ENCODE peak calls at places on chromosomes 2 and 18, in ten cellular contexts. M is K562, U is transverse colon, G is upper lobe of left lung, C is sigmoid colon, Z is H1, E is stomach, J is tibial nerve, I is A549, N is SK-N-SH. K is an unnamed sample.

GRCh38 chr18:24799720-24800119 is 339.3 kb downstream of the HRH4 start:
- DNase-seq in N (no peak), U (no peak), I (no peak), J (no peak), E (no peak), M (no peak), G (no peak), Z (no peak), C (no peak), K (no peak)

GRCh38 chr2:28991021-28991420 is 9.9 kb downstream of the TOGARAM2 start:
- DNase-seq in C (peak), E (peak), G (no peak), J (no peak), I (no peak), U (peak), Z (no peak), N (no peak), M (no peak), K (peak)

GRCh38 chr2:120402070-120402440 is 56.1 kb downstream of the INHBB start:
- DNase-seq in N (no peak), G (no peak), U (no peak), M (no peak), I (no peak), E (no peak), C (no peak), J (no peak), Z (no peak), K (no peak)

GRCh38 chr2:124678043-124678442 is 653.0 kb downstream of the CNTNAP5 start:
- DNase-seq in Z (no peak), I (no peak), M (no peak), N (no peak), U (no peak), E (no peak), C (no peak), G (no peak), J (no peak), K (no peak)

GRCh38 chr2:181106229-181106628 is 125.8 kb downstream of the UBE2E3 start:
- DNase-seq in G (no peak), N (peak), U (no peak), E (no peak), J (no peak), I (no peak), Z (no peak), C (no peak), M (no peak), K (no peak)

GRCh38 chr2:76506538-76506937 is 795.8 kb upstream of the GCFC2 start:
- DNase-seq in M (no peak), C (no peak), E (no peak), J (no peak), G (no peak), U (no peak), N (no peak), I (no peak), Z (no peak), K (no peak)

GRCh38 chr2:46657042-46657504 is 177.7 kb downstream of the TMEM247 start:
- DNase-seq in U (peak), Z (no peak), I (peak), G (no peak), C (peak), M (peak), N (peak), J (peak), E (no peak), K (peak)

GRCh38 chr2:222941510-222942032 is 80.7 kb downstream of the ACSL3 start:
- DNase-seq in I (no peak), E (no peak), J (no peak), C (no peak), M (no peak), G (no peak), Z (no peak), N (no peak), U (no peak), K (no peak)

GRCh38 chr2:181203412-181203811 is 223.0 kb downstream of the UBE2E3 start:
- DNase-seq in N (no peak), U (no peak), C (no peak), J (no peak), E (no peak), M (no peak), Z (no peak), G (no peak), I (peak), K (no peak)

GRCh38 chr2:220162320-220162719 is 534.9 kb downstream of the SLC4A3 start:
- DNase-seq in Z (no peak), U (no peak), M (no peak), N (no peak), E (no peak), J (no peak), G (no peak), C (no peak), I (no peak), K (no peak)

GRCh38 chr18:34710430-34711386 is 610 bp downstream of the DTNA start:
- DNase-seq in N (peak), E (no peak), I (no peak), C (no peak), Z (no peak), G (no peak), U (no peak), M (no peak), J (no peak), K (no peak)

GRCh38 chr2:201357216-201357615 is at the start of gene FLACC1:
- DNase-seq in I (peak), N (peak), G (no peak), U (no peak), M (peak), J (no peak), Z (no peak), C (no peak), E (no peak), K (no peak)

GRCh38 chr2:20723543-20723942 is 56.6 kb downstream of the GDF7 start:
- DNase-seq in E (no peak), I (no peak), N (no peak), M (no peak), Z (no peak), J (no peak), U (no peak), C (no peak), G (no peak), K (no peak)

GRCh38 chr2:119760876-119761275 is 1.2 kb downstream of the PTPN4 start:
- DNase-seq in M (peak), N (no peak), J (no peak), E (no peak), Z (no peak), I (peak), U (no peak), C (no peak), G (no peak), K (no peak)

GRCh38 chr2:136510244-136510643 is 255.1 kb upstream of the THSD7B start:
- DNase-seq in C (no peak), Z (no peak), I (no peak), N (no peak), U (no peak), E (no peak), M (no peak), J (no peak), G (no peak), K (no peak)

GRCh38 chr2:176093145-176093888 is 796 bp downstream of the HOXD13 start:
- DNase-seq in U (no peak), M (no peak), C (no peak), E (peak), Z (peak), J (no peak), G (no peak), I (no peak), N (peak), K (no peak)

DNA sequence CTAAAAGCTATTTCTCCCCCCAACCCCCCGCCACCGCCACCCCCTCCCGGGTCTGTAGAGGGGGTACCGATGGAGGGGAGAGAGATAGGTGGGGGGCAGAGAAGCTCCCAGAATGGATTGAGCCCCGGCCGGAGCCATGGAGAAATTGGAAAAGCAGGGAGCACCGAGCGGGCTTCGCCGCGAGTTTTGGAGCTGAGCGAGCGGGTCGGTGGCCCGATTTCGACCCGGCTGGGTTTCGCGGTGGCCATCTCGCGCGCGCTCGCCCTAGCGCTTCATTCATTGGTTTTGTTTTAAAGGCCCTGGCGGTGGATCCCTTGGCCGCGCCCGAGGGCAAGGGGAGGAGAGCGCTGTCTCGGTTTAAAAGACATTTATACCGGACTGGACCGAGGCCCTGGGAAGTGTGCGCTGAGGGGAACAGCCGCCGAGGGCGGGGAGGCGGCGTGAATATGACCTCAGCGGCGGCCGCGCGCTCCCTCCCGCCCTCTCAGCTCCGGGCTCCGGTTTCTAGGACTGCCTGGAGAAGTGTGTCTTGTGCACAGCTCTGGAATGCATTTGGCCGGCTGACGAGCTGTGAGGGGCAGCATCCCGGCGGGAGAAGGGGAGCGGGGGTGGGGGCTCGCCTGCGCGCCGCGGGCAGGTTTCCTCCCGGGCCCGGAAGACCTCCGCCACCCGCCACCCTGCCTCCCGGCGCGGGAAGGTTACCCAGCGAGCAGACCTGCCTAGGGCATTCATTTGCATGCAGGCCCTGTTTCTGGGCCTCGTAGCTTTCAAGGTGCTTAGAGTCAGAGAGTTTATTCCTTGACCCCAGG is 1.7 kb upstream of the SMAD7 start:
- DNase-seq in J (peak), M (peak), G (peak), U (peak), Z (peak), E (peak), C (peak), I (no peak), N (peak), K (peak)
- TF ChIP-seq EP300 in J (peak), M (no peak), G (peak), U (peak), Z (no peak), E (no peak), C (peak), I (no peak), N (peak), K (no peak)

DNA sequence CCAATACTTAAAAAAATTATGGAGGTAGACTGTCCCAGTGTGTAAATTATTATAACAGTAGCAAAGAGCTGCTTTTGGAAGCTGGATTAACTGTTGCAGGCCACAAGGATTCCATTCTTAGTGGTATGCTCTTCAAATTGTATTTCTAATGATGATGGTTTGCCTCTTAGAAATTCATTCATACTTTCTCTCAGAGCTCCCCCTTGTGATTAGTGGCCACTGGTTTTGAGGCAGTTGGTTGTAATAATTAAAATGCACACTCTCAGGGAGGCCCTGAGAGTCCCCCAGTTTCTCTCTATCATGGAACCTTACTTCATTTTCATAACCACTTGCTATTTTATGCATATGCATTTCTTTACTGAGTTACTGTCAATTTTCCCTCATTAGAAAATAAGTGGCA is 122.5 kb downstream of the PLA2R1 start:
- DNase-seq in J (peak), U (no peak), G (no peak), N (peak), E (no peak), M (peak), Z (no peak), C (no peak), I (peak), K (no peak)
- TF ChIP-seq EP300 in J (no peak), U (no peak), G (no peak), N (no peak), E (no peak), M (no peak), Z (no peak), C (no peak), I (no peak), K (no peak)

GRCh38 chr18:14940738-14941137 is 192.8 kb downstream of the ANKRD30B start:
- DNase-seq in C (no peak), M (no peak), Z (no peak), G (no peak), I (no peak), J (no peak), E (no peak), N (no peak), U (no peak), K (no peak)

GRCh38 chr18:14942275-14942674 is 194.3 kb downstream of the ANKRD30B start:
- DNase-seq in N (no peak), U (no peak), C (no peak), Z (no peak), I (no peak), E (no peak), G (no peak), J (no peak), M (no peak), K (no peak)

GRCh38 chr18:14941256-14941655 is 193.3 kb downstream of the ANKRD30B start:
- DNase-seq in I (no peak), G (no peak), U (peak), J (no peak), E (no peak), C (no peak), Z (no peak), M (no peak), N (no peak), K (no peak)

GRCh38 chr18:14943486-14943885 is 195.5 kb downstream of the ANKRD30B start:
- DNase-seq in N (no peak), U (no peak), I (no peak), Z (no peak), G (peak), E (no peak), J (no peak), C (no peak), M (no peak), K (no peak)

GRCh38 chr18:14941792-14942191 is 193.8 kb downstream of the ANKRD30B start:
- DNase-seq in M (no peak), J (no peak), G (no peak), C (no peak), Z (no peak), I (no peak), N (no peak), E (no peak), U (no peak), K (no peak)
- TF ChIP-seq EP300 in M (no peak), J (no peak), G (no peak), C (no peak), Z (no peak), I (no peak), N (no peak), E (no peak), U (no peak), K (no peak)

GRCh38 chr2:241940329-241940728 is 70.8 kb downstream of the RTP5 start:
- DNase-seq in C (no peak), E (no peak), J (no peak), N (no peak), I (no peak), M (peak), G (no peak), U (no peak), Z (no peak), K (no peak)
- TF ChIP-seq EP300 in C (no peak), E (no peak), J (no peak), N (no peak), I (no peak), M (no peak), G (no peak), U (no peak), Z (no peak), K (no peak)

GRCh38 chr2:133026536-133027177 is 356.7 kb upstream of the LYPD1 start:
- DNase-seq in G (no peak), J (no peak), M (no peak), U (no peak), E (no peak), I (no peak), N (no peak), Z (peak), C (no peak), K (no peak)
- TF ChIP-seq EP300 in G (no peak), J (no peak), M (no peak), U (no peak), E (no peak), I (no peak), N (no peak), Z (no peak), C (no peak), K (no peak)

GRCh38 chr2:184444217-184444616 is 154.1 kb upstream of the ZNF804A start:
- DNase-seq in U (no peak), N (no peak), M (no peak), I (no peak), G (no peak), J (no peak), E (no peak), Z (no peak), C (no peak), K (no peak)
- TF ChIP-seq EP300 in U (no peak), N (no peak), M (no peak), I (no peak), G (no peak), J (no peak), E (no peak), Z (no peak), C (no peak), K (no peak)

DNA sequence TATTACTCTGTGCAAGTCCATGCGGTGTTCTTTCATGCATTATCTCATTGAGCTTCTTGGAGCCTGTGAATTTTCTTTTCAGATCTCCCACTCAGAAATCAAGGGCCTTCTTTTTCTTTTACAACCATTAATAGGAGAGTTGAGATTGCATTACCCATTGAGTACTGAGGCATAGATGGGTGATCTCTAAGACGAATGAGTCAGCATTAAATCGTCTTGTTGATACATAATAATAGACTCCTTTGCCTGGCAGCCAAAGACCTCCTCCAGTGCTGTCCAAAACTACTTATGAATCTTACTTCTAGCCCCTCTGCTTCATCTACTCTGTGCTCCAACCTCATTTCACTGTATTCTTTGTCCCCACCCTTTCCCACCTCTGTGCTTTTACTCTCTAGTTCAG is 180.5 kb downstream of the AGPS start:
- DNase-seq in U (no peak), I (no peak), C (no peak), G (no peak), E (no peak), M (no peak), J (no peak), Z (no peak), N (no peak), K (no peak)
- TF ChIP-seq EP300 in U (no peak), I (no peak), C (no peak), G (no peak), E (no peak), M (no peak), J (no peak), Z (no peak), N (no peak), K (no peak)

GRCh38 chr18:31658670-31659573 is 25.5 kb downstream of the B4GALT6 start:
- DNase-seq in E (no peak), U (no peak), M (no peak), J (no peak), C (no peak), G (no peak), N (no peak), I (no peak), Z (no peak), K (no peak)
- TF ChIP-seq EP300 in E (no peak), U (no peak), M (no peak), J (no peak), C (no peak), G (no peak), N (no peak), I (no peak), Z (no peak), K (no peak)

DNA sequence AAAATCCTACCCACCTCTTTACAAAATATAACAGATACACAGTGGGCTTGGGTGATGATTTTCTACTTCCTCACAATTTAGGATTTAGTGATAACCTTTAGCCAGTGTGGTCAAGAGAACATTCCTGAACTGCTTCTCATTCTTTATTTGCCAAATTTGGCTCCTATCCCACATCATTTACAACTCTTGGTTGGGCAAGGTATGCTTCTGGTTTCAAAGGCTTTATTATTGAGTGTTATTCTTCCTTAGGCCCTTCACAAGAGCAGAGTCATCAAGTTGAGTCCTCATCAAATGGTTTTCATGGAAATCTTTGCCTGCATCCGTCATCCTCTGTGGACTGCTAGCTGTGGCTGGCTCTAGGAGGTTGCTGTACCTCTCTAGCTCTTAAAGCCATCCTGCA is 472.0 kb upstream of the ETAA1 start:
- DNase-seq in C (no peak), N (no peak), I (no peak), M (no peak), G (no peak), Z (no peak), E (no peak), U (no peak), J (no peak), K (no peak)
- TF ChIP-seq EP300 in C (no peak), N (no peak), I (no peak), M (no peak), G (no peak), Z (no peak), E (no peak), U (no peak), J (no peak), K (no peak)

GRCh38 chr2:38108907-38109731 is 33.2 kb upstream of the CYP1B1 start:
- DNase-seq in E (no peak), C (no peak), I (no peak), G (no peak), M (no peak), Z (no peak), J (no peak), N (no peak), U (no peak), K (no peak)
- TF ChIP-seq EP300 in E (no peak), C (no peak), I (no peak), G (no peak), M (no peak), Z (no peak), J (no peak), N (no peak), U (no peak), K (no peak)

K was measured in ovary.